ENCODE peak calls at places on chromosomes 12 and 14, in ten cellular contexts. One of them, this sample, is unnamed.

GRCh38 chr12:42129595-42130204 is 15.0 kb downstream of the GXYLT1 start:
- DNase-seq in psoas muscle: no peak
- DNase-seq in GM12878: no peak
- DNase-seq in tibial artery: no peak
- DNase-seq in IMR-90: peak; percentile 80
- DNase-seq in ovary: no peak
- DNase-seq in uterus: no peak
- DNase-seq in WERI-Rb-1: peak; percentile 50
- DNase-seq in Calu3: peak; percentile 41
- DNase-seq in mucosa of descending colon: no peak
- DNase-seq in this sample: no peak

GRCh38 chr14:77409131-77409533 is 14.2 kb downstream of the NOXRED1 start:
- DNase-seq in psoas muscle: no peak
- DNase-seq in GM12878: no peak
- DNase-seq in tibial artery: no peak
- DNase-seq in IMR-90: no peak
- DNase-seq in ovary: no peak
- DNase-seq in uterus: no peak
- DNase-seq in WERI-Rb-1: peak; percentile 36
- DNase-seq in Calu3: peak; percentile 6
- DNase-seq in mucosa of descending colon: no peak
- DNase-seq in this sample: no peak

GRCh38 chr12:52528641-52529143 is 8.5 kb upstream of the KRT5 start:
- DNase-seq in psoas muscle: no peak
- DNase-seq in GM12878: no peak
- DNase-seq in tibial artery: no peak
- DNase-seq in IMR-90: no peak
- DNase-seq in ovary: no peak
- DNase-seq in uterus: no peak
- DNase-seq in WERI-Rb-1: no peak
- DNase-seq in Calu3: no peak
- DNase-seq in mucosa of descending colon: no peak
- DNase-seq in this sample: no peak

GRCh38 chr14:44029933-44030332 is 477.1 kb downstream of the FSCB start:
- DNase-seq in psoas muscle: no peak
- DNase-seq in GM12878: no peak
- DNase-seq in tibial artery: no peak
- DNase-seq in IMR-90: no peak
- DNase-seq in ovary: no peak
- DNase-seq in uterus: no peak
- DNase-seq in WERI-Rb-1: no peak
- DNase-seq in Calu3: no peak
- DNase-seq in mucosa of descending colon: no peak
- DNase-seq in this sample: no peak

GRCh38 chr12:111427417-111428074 is 21.8 kb downstream of the SH2B3 start:
- DNase-seq in psoas muscle: no peak
- DNase-seq in GM12878: no peak
- DNase-seq in tibial artery: no peak
- DNase-seq in IMR-90: no peak
- DNase-seq in ovary: no peak
- DNase-seq in uterus: no peak
- DNase-seq in WERI-Rb-1: no peak
- DNase-seq in Calu3: no peak
- DNase-seq in mucosa of descending colon: peak; percentile 46
- DNase-seq in this sample: no peak

GRCh38 chr14:75156901-75157300 is 19.5 kb downstream of the TMED10 start:
- DNase-seq in psoas muscle: no peak
- DNase-seq in GM12878: no peak
- DNase-seq in tibial artery: no peak
- DNase-seq in IMR-90: no peak
- DNase-seq in ovary: no peak
- DNase-seq in uterus: no peak
- DNase-seq in WERI-Rb-1: no peak
- DNase-seq in Calu3: peak; percentile 4
- DNase-seq in mucosa of descending colon: no peak
- DNase-seq in this sample: no peak

GRCh38 chr14:75428230-75429104 is 645 bp downstream of the JDP2 start:
- DNase-seq in psoas muscle: peak; percentile 57
- DNase-seq in GM12878: no peak
- DNase-seq in tibial artery: no peak
- DNase-seq in IMR-90: no peak
- DNase-seq in ovary: peak; percentile 50
- DNase-seq in uterus: peak; percentile 55
- DNase-seq in WERI-Rb-1: peak; percentile 31
- DNase-seq in Calu3: peak; percentile 46
- DNase-seq in mucosa of descending colon: peak; percentile 82
- DNase-seq in this sample: no peak

GRCh38 chr12:125533434-125534029 is 468.3 kb downstream of the AACS start:
- DNase-seq in psoas muscle: no peak
- DNase-seq in GM12878: no peak
- DNase-seq in tibial artery: no peak
- DNase-seq in IMR-90: no peak
- DNase-seq in ovary: no peak
- DNase-seq in uterus: no peak
- DNase-seq in WERI-Rb-1: peak; percentile 56
- DNase-seq in Calu3: peak; percentile 86
- DNase-seq in mucosa of descending colon: peak; percentile 53
- DNase-seq in this sample: no peak

GRCh38 chr12:7155471-7156034 is 25.4 kb downstream of the CLSTN3 start:
- DNase-seq in psoas muscle: no peak
- DNase-seq in GM12878: no peak
- DNase-seq in tibial artery: no peak
- DNase-seq in IMR-90: no peak
- DNase-seq in ovary: no peak
- DNase-seq in uterus: no peak
- DNase-seq in WERI-Rb-1: peak; percentile 97
- DNase-seq in Calu3: no peak
- DNase-seq in mucosa of descending colon: no peak
- DNase-seq in this sample: no peak

GRCh38 chr12:91931110-91931509 is 214.5 kb downstream of the BTG1 start:
- DNase-seq in psoas muscle: no peak
- DNase-seq in GM12878: no peak
- DNase-seq in tibial artery: peak; percentile 31
- DNase-seq in IMR-90: no peak
- DNase-seq in ovary: no peak
- DNase-seq in uterus: no peak
- DNase-seq in WERI-Rb-1: no peak
- DNase-seq in Calu3: peak; percentile 10
- DNase-seq in mucosa of descending colon: no peak
- DNase-seq in this sample: no peak

GRCh38 chr14:24677956-24678355 is 44.0 kb upstream of the GZMB start:
- DNase-seq in psoas muscle: no peak
- DNase-seq in GM12878: no peak
- DNase-seq in tibial artery: no peak
- DNase-seq in IMR-90: no peak
- DNase-seq in ovary: no peak
- DNase-seq in uterus: no peak
- DNase-seq in WERI-Rb-1: no peak
- DNase-seq in Calu3: no peak
- DNase-seq in mucosa of descending colon: no peak
- DNase-seq in this sample: no peak

GRCh38 chr14:104859900-104860299 is 5.2 kb upstream of the CEP170B start:
- DNase-seq in psoas muscle: no peak
- DNase-seq in GM12878: no peak
- DNase-seq in tibial artery: no peak
- DNase-seq in IMR-90: no peak
- DNase-seq in ovary: no peak
- DNase-seq in uterus: peak; percentile 0
- DNase-seq in WERI-Rb-1: no peak
- DNase-seq in Calu3: no peak
- DNase-seq in mucosa of descending colon: no peak
- DNase-seq in this sample: no peak

GRCh38 chr14:63926641-63927040 is 73.8 kb downstream of the SYNE2 start:
- DNase-seq in psoas muscle: no peak
- DNase-seq in GM12878: no peak
- DNase-seq in tibial artery: no peak
- DNase-seq in IMR-90: no peak
- DNase-seq in ovary: no peak
- DNase-seq in uterus: no peak
- DNase-seq in WERI-Rb-1: no peak
- DNase-seq in Calu3: no peak
- DNase-seq in mucosa of descending colon: no peak
- DNase-seq in this sample: no peak

GRCh38 chr14:69260979-69261605 is 1.1 kb downstream of the GALNT16 start:
- DNase-seq in psoas muscle: peak; percentile 50
- DNase-seq in GM12878: no peak
- DNase-seq in tibial artery: no peak
- DNase-seq in IMR-90: no peak
- DNase-seq in ovary: no peak
- DNase-seq in uterus: peak; percentile 48
- DNase-seq in WERI-Rb-1: peak; percentile 57
- DNase-seq in Calu3: peak; percentile 78
- DNase-seq in mucosa of descending colon: peak; percentile 64
- DNase-seq in this sample: no peak
- TF ChIP-seq CTCF in psoas muscle: peak; percentile 63
- TF ChIP-seq CTCF in GM12878: peak; percentile 67
- TF ChIP-seq CTCF in tibial artery: peak; percentile 77
- TF ChIP-seq CTCF in IMR-90: peak; percentile 42
- TF ChIP-seq CTCF in ovary: peak; percentile 38
- TF ChIP-seq CTCF in uterus: peak; percentile 70
- TF ChIP-seq CTCF in WERI-Rb-1: peak; percentile 86
- TF ChIP-seq CTCF in Calu3: peak; percentile 81
- TF ChIP-seq CTCF in mucosa of descending colon: peak; percentile 70
- TF ChIP-seq CTCF in this sample: no peak

GRCh38 chr12:13799574-13799973 is 181.8 kb downstream of the GRIN2B start:
- DNase-seq in psoas muscle: no peak
- DNase-seq in GM12878: no peak
- DNase-seq in tibial artery: no peak
- DNase-seq in IMR-90: no peak
- DNase-seq in ovary: no peak
- DNase-seq in uterus: no peak
- DNase-seq in WERI-Rb-1: no peak
- DNase-seq in Calu3: no peak
- DNase-seq in mucosa of descending colon: no peak
- DNase-seq in this sample: no peak

GRCh38 chr12:13801543-13801942 is 179.9 kb downstream of the GRIN2B start:
- DNase-seq in psoas muscle: no peak
- DNase-seq in GM12878: no peak
- DNase-seq in tibial artery: no peak
- DNase-seq in IMR-90: no peak
- DNase-seq in ovary: no peak
- DNase-seq in uterus: no peak
- DNase-seq in WERI-Rb-1: no peak
- DNase-seq in Calu3: no peak
- DNase-seq in mucosa of descending colon: no peak
- DNase-seq in this sample: no peak

GRCh38 chr12:13794706-13795105 is 186.7 kb downstream of the GRIN2B start:
- DNase-seq in psoas muscle: no peak
- DNase-seq in GM12878: no peak
- DNase-seq in tibial artery: no peak
- DNase-seq in IMR-90: no peak
- DNase-seq in ovary: no peak
- DNase-seq in uterus: no peak
- DNase-seq in WERI-Rb-1: no peak
- DNase-seq in Calu3: no peak
- DNase-seq in mucosa of descending colon: no peak
- DNase-seq in this sample: no peak

DNA sequence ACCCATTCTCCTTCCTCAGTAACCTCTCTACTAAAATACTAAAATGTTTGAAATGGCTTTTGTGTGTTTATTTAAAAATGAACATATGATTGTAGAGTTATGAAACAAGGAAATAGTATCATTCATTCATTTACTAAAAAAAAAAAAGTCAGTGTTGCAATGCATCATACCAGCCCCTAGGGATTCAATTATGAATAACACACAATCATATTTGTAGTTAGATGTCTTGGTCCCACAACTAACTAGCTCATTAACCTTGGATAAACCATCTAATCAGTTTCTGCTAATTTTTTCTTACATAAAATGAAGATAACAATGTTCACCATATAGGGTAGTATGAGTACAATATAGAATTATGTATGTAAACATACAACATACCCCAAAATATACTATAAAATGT is 183.2 kb downstream of the GRIN2B start:
- DNase-seq in psoas muscle: no peak
- DNase-seq in GM12878: no peak
- DNase-seq in tibial artery: no peak
- DNase-seq in IMR-90: no peak
- DNase-seq in ovary: no peak
- DNase-seq in uterus: no peak
- DNase-seq in WERI-Rb-1: no peak
- DNase-seq in Calu3: no peak
- DNase-seq in mucosa of descending colon: no peak
- DNase-seq in this sample: no peak
- TF ChIP-seq CTCF in psoas muscle: no peak
- TF ChIP-seq CTCF in GM12878: no peak
- TF ChIP-seq CTCF in tibial artery: no peak
- TF ChIP-seq CTCF in IMR-90: no peak
- TF ChIP-seq CTCF in ovary: no peak
- TF ChIP-seq CTCF in uterus: no peak
- TF ChIP-seq CTCF in WERI-Rb-1: no peak
- TF ChIP-seq CTCF in Calu3: no peak
- TF ChIP-seq CTCF in mucosa of descending colon: no peak
- TF ChIP-seq CTCF in this sample: no peak

DNA sequence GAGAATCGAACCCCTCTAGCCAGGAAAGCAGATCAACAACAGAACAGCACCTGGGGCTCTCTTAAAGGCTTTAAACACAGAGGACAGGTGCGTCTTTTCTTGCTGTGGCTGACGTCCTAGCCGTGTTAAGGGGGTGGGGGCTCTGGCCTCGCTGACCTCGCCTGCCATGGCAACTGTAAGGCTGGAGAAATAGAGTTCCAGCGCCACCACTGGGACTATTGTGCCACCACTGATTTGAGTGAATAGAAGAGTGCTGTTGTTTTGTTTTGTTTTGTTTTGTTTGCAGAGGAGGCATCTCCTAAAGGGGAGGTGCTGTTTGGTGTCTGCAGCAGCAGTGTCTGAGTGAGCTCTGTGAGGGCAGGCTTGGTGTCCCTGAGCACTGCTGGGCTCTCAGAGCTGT is 34.2 kb upstream of the PRMT8 start:
- DNase-seq in psoas muscle: no peak
- DNase-seq in GM12878: no peak
- DNase-seq in tibial artery: no peak
- DNase-seq in IMR-90: no peak
- DNase-seq in ovary: no peak
- DNase-seq in uterus: no peak
- DNase-seq in WERI-Rb-1: peak; percentile 72
- DNase-seq in Calu3: no peak
- DNase-seq in mucosa of descending colon: no peak
- DNase-seq in this sample: no peak
- TF ChIP-seq CTCF in psoas muscle: no peak
- TF ChIP-seq CTCF in GM12878: no peak
- TF ChIP-seq CTCF in tibial artery: no peak
- TF ChIP-seq CTCF in IMR-90: no peak
- TF ChIP-seq CTCF in ovary: no peak
- TF ChIP-seq CTCF in uterus: no peak
- TF ChIP-seq CTCF in WERI-Rb-1: peak; percentile 79
- TF ChIP-seq CTCF in Calu3: no peak
- TF ChIP-seq CTCF in mucosa of descending colon: no peak
- TF ChIP-seq CTCF in this sample: no peak

DNA sequence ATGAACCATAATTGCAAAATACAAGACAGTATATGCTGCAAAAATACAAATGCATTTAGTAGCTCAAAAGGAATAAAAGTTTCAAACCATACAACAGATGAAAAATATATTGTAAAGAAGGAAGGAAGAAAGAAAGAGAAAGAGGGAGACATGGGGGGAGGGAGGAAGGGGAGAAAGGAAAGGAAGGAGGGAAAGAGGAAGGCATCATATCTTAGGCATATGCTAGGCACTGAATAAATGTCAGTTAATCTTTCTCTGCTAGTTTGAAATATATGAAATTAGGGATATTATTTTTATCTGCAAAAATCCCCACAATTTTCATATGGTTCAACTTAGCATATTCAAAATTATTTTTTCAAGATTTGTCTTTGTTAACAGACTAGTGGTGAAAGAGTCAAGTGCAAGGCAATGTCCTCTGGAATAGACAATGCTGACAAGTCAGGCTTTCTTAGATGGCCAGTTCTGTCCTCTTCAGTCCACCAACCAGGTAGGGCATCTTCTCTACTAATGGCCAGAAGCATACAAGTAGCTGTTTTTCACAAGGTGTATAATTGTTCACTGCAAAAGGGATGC is 506.4 kb downstream of the PRKD1 start:
- DNase-seq in psoas muscle: no peak
- DNase-seq in GM12878: no peak
- DNase-seq in tibial artery: no peak
- DNase-seq in IMR-90: no peak
- DNase-seq in ovary: no peak
- DNase-seq in uterus: no peak
- DNase-seq in WERI-Rb-1: no peak
- DNase-seq in Calu3: no peak
- DNase-seq in mucosa of descending colon: no peak
- DNase-seq in this sample: no peak
- TF ChIP-seq CTCF in psoas muscle: no peak
- TF ChIP-seq CTCF in GM12878: no peak
- TF ChIP-seq CTCF in tibial artery: no peak
- TF ChIP-seq CTCF in IMR-90: no peak
- TF ChIP-seq CTCF in ovary: no peak
- TF ChIP-seq CTCF in uterus: no peak
- TF ChIP-seq CTCF in WERI-Rb-1: no peak
- TF ChIP-seq CTCF in Calu3: no peak
- TF ChIP-seq CTCF in mucosa of descending colon: no peak
- TF ChIP-seq CTCF in this sample: no peak

This sample was measured in natural killer cell.